ENCODE peak calls at places on chromosomes 13 and 19, in seven cellular contexts. D is heart right ventricle, B is Panc1, Z is fibroblast of lung, K is HFF-Myc, T is kidney, U is fibroblast of mammary gland. E is an unnamed sample.

GRCh38 chr13:30565658-30566057 is 52.1 kb upstream of the USPL1 start:
- DNase-seq in D (no peak), T (no peak), K (no peak), U (no peak), B (no peak), Z (no peak), E (no peak)

GRCh38 chr13:37453246-37453645 is 145.3 kb downstream of the POSTN start:
- DNase-seq in T (no peak), B (no peak), U (peak; percentile 90), D (no peak), K (no peak), Z (peak; percentile 43), E (peak; percentile 60)

GRCh38 chr19:5036733-5037681 is 68.1 kb downstream of the KDM4B start:
- DNase-seq in U (no peak), Z (peak; percentile 47), B (no peak), T (peak; percentile 80), K (no peak), D (peak; percentile 57), E (peak; percentile 52)

GRCh38 chr19:56601375-56601774 is 6.3 kb downstream of the ZNF71 start:
- DNase-seq in D (no peak), U (peak; percentile 7), B (no peak), K (no peak), Z (no peak), T (no peak), E (no peak)

GRCh38 chr13:94968040-94968756 is 255.9 kb upstream of the SOX21 start:
- DNase-seq in Z (peak; percentile 7), U (no peak), D (no peak), K (no peak), T (no peak), B (no peak), E (no peak)

GRCh38 chr13:28494861-28495585 is at the start of gene FLT1:
- DNase-seq in T (peak; percentile 88), U (no peak), Z (no peak), D (peak; percentile 88), K (no peak), B (no peak), E (no peak)

GRCh38 chr19:19372656-19373416 is 32.6 kb upstream of the GATAD2A start:
- DNase-seq in T (peak; percentile 86), Z (peak; percentile 39), K (no peak), B (no peak), U (peak; percentile 29), D (peak; percentile 80), E (peak; percentile 41)

GRCh38 chr19:57611113-57611512 is 2.9 kb upstream of the ZNF134 start:
- DNase-seq in U (no peak), K (no peak), B (no peak), T (no peak), D (no peak), Z (no peak), E (no peak)

GRCh38 chr13:113629814-113630213 is 28.2 kb downstream of the ATP4B start:
- DNase-seq in U (no peak), K (no peak), Z (no peak), B (no peak), T (peak; percentile 35), D (no peak), E (no peak)

GRCh38 chr13:81320516-81320915 is 979.6 kb upstream of the SPRY2 start:
- DNase-seq in D (no peak), B (no peak), K (no peak), Z (no peak), U (no peak), T (no peak), E (no peak)

GRCh38 chr13:100544866-100545683 is 43.5 kb downstream of the GGACT start:
- DNase-seq in U (no peak), T (peak; percentile 91), D (peak; percentile 26), K (no peak), B (no peak), Z (no peak), E (no peak)

GRCh38 chr19:13888281-13888680 is 11.3 kb downstream of the NANOS3 start:
- DNase-seq in D (no peak), T (no peak), Z (no peak), K (no peak), U (no peak), B (no peak), E (no peak)

GRCh38 chr13:93775507-93776108 is 549.0 kb downstream of the GPC6 start:
- DNase-seq in Z (peak; percentile 66), T (no peak), U (peak; percentile 76), K (no peak), B (no peak), D (no peak), E (peak; percentile 76)

GRCh38 chr13:113493315-113493951 is 2.9 kb upstream of the DCUN1D2 start:
- DNase-seq in B (peak; percentile 79), Z (peak; percentile 98), K (peak; percentile 86), U (peak; percentile 99), T (no peak), D (no peak), E (peak; percentile 96)

GRCh38 chr19:38722947-38723605 is 21.2 kb downstream of the CAPN12 start:
- DNase-seq in U (no peak), Z (no peak), K (no peak), D (no peak), T (no peak), B (no peak), E (no peak)

GRCh38 chr19:3190921-3191805 is 5.4 kb downstream of the NCLN start:
- DNase-seq in B (no peak), T (peak; percentile 61), D (no peak), U (no peak), K (no peak), Z (no peak), E (no peak)

GRCh38 chr19:17757125-17757524 is 5.8 kb downstream of the FCHO1 start:
- DNase-seq in U (peak; percentile 44), D (peak; percentile 61), B (no peak), Z (peak; percentile 38), T (peak; percentile 80), K (no peak), E (peak; percentile 47)

DNA sequence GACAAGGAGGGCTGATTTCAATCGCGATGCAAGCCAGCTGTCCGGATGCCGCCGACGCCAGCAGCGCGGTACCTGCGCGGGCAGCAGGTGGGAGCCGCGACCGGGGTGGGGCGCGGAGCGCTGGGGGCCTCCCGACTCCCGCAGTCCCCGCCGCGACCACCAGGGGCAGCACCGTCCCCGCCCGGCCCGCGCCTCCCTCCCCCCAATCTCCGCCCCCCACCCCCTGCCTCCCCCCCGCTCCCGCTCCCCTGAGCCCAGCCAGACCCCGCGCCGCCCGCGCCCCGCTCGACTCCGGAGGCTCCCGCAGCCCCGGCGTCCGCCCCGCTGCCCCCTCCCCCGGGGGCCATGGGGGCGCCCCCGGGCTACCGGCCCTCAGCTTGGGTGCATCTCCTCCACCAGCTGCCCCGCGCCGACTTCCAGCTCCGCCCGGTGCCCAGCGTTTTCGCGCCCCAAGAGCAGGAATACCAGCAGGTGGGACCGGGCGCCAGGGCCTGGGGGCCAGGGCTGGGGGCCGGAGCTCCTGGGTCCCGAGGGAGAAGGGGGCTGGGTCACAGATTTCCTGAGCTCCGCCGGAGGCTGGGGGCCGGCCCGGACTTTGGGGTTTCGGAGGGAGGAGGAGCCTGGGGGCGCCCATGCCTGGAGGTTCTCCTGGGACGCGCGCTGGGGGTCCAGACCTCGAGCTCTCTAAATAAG is at the start of gene TTYH1:
- DNase-seq in B (no peak), K (no peak), T (peak; percentile 62), Z (no peak), D (no peak), U (no peak), E (no peak)
- TF ChIP-seq CTCF in B (peak; percentile 81), K (no peak), T (no peak), Z (no peak), D (no peak), U (no peak), E (peak; percentile 3)

GRCh38 chr19:44260695-44261446 is 1.2 kb downstream of the ZNF233 start:
- DNase-seq in U (peak; percentile 59), T (no peak), B (no peak), D (no peak), K (no peak), Z (no peak), E (no peak)
- H3K4me3 ChIP-seq in U (no peak overlapping the region), T (no peak overlapping the region), B (peak overlapping the region; percentile 65), D (no peak overlapping the region), K (no peak overlapping the region), Z (no peak overlapping the region), E (no peak overlapping the region)

GRCh38 chr19:51364200-51365106 is 1.7 kb downstream of the ETFB start:
- DNase-seq in U (peak; percentile 32), K (no peak), D (no peak), T (no peak), Z (no peak), B (no peak), E (no peak)

GRCh38 chr19:51367565-51368365 is 1.0 kb downstream of the CLDND2 start:
- DNase-seq in K (peak; percentile 93), B (peak; percentile 63), D (peak; percentile 99), Z (peak; percentile 98), T (peak; percentile 100), U (peak; percentile 98), E (peak; percentile 98)

GRCh38 chr19:51366999-51367564 is 894 bp upstream of the ETFB start:
- DNase-seq in K (no peak), U (no peak), Z (no peak), D (peak; percentile 37), T (peak; percentile 90), B (no peak), E (no peak)

GRCh38 chr19:51366050-51366998 is at the start of gene ETFB:
- DNase-seq in K (peak; percentile 94), Z (peak; percentile 98), T (peak; percentile 99), U (peak; percentile 98), B (peak; percentile 77), D (peak; percentile 99), E (peak; percentile 96)

DNA sequence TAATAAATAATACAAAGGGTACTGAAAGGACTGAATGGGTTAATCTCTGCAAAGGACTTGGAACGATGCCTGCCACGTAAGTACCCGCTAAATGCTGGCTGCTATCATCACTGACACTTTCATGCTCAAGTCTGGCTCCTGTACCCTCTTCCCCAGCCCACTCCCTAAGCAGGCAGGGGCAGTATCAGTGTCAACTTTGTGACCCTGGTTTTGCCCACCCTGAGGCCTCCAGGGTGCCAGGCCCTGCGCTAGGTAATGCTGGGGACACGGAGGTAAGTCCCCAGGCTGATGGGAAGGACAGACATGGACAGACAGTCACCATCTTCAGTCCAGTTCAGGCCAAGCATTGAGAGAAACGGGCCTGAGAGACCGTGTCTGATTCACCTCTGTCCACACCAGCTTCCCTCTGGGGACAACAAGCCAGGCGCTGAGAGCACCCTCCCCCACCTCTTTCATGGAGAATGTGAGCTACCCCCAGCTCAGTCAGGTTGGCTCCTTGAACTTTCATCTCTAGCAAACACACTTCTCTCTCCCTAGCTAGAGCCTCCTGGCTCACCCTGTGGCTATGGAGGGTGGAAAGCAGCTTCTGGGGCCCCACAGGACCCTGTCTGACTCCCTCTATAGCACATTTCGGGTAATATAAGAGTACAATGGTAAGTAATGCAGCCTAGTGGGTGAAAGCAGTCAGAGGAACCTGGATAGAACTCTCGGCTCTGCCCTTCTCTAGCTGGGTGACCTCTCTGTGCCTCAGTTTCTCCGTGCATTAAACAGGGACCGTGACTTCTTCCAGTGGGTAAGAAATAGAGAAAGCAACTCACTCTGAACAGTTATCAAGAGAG is 758 bp downstream of the ETFB start:
- DNase-seq in T (no peak), U (peak; percentile 71), D (peak; percentile 30), B (no peak), Z (peak; percentile 50), K (no peak), E (peak; percentile 55)
- TF ChIP-seq CTCF in T (no peak), U (no peak), D (no peak), B (no peak), Z (peak; percentile 25), K (no peak), E (peak; percentile 33)

DNA sequence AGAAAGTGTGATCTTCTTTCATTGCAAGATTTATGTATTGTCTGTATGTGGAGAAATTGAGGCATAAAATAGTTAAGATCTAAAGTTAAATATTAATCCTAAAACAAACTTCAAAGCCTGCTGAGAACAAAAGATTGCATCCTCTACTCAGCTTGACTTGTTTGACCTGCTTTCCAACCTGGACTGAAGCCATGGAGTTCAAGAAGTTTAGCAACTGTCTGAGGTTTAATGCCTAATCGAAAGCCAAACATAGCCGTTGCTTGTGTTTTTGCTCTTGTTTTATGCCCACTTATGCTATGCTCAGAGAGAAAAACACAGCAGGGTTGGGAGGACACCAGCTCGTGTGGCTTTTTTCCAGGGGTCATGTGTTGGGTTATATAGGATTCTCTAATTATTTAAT is 135.6 kb downstream of the NUFIP1 start:
- DNase-seq in T (no peak), U (peak; percentile 21), K (no peak), D (no peak), Z (no peak), B (no peak), E (no peak)
- H3K4me3 ChIP-seq in T (no peak overlapping the region), U (no peak overlapping the region), K (no peak overlapping the region), D (no peak overlapping the region), Z (no peak overlapping the region), B (no peak overlapping the region), E (no peak overlapping the region)

E was measured in fibroblast of the aortic adventitia.